ENCODE peak calls at places on chromosome 18, in seven cellular contexts. E is CD8-positive, alpha-beta T cell; W is spleen; Y is BE2C; A is body of pancreas; C is A673; U is cardiac muscle cell. F is an unnamed sample.
A peak's percentile ranks its signal among the peaks of the same experiment; 100 is the strongest.

GRCh38 chr18:62979900-62980299 is 264.6 kb downstream of the PHLPP1 start:
- DNase-seq in U (no peak), E (no peak), Y (no peak), A (no peak), C (no peak), W (peak; percentile 19), F (no peak)

GRCh38 chr18:48563027-48563426 is 24.2 kb downstream of the CTIF start:
- DNase-seq in E (no peak), A (no peak), C (peak; percentile 63), Y (no peak), W (no peak), U (peak; percentile 64), F (peak; percentile 79)

GRCh38 chr18:62659698-62660097 is 55.6 kb upstream of the PHLPP1 start:
- DNase-seq in C (no peak), E (no peak), U (no peak), Y (no peak), W (no peak), A (no peak), F (no peak)

GRCh38 chr18:36265035-36265434 is 32.5 kb upstream of the FHOD3 start:
- DNase-seq in C (no peak), W (no peak), A (no peak), E (no peak), U (peak; percentile 78), Y (no peak), F (no peak)

GRCh38 chr18:47680488-47680887 is 250.0 kb downstream of the SMAD2 start:
- DNase-seq in U (no peak), E (no peak), Y (no peak), C (no peak), A (no peak), W (no peak), F (no peak)

GRCh38 chr18:70415823-70416488 is 127.1 kb downstream of the SOCS6 start:
- DNase-seq in U (no peak), C (no peak), W (no peak), A (no peak), Y (no peak), E (no peak), F (no peak)

GRCh38 chr18:22846088-22846683 is 86.9 kb upstream of the RBBP8 start:
- DNase-seq in E (no peak), U (peak; percentile 60), Y (no peak), C (peak; percentile 77), A (no peak), W (no peak), F (peak; percentile 22)

GRCh38 chr18:77320960-77321559 is 71.4 kb downstream of the GALR1 start:
- DNase-seq in Y (no peak), U (no peak), W (no peak), E (no peak), A (no peak), C (no peak), F (no peak)

GRCh38 chr18:75926811-75927210 is 499.3 kb upstream of the SMIM21 start:
- DNase-seq in U (peak; percentile 1), E (no peak), Y (no peak), A (no peak), C (no peak), W (no peak), F (no peak)

GRCh38 chr18:10912790-10913560 is 236.4 kb downstream of the PIEZO2 start:
- DNase-seq in E (no peak), U (peak; percentile 91), C (no peak), Y (no peak), W (no peak), A (no peak), F (peak; percentile 97)

GRCh38 chr18:74806073-74806472 is 208.4 kb downstream of the ZNF407 start:
- DNase-seq in U (no peak), C (no peak), A (peak; percentile 28), E (no peak), Y (no peak), W (no peak), F (no peak)

GRCh38 chr18:51821610-51822009 is 518.4 kb upstream of the DCC start:
- DNase-seq in C (no peak), U (no peak), W (no peak), A (no peak), Y (no peak), E (no peak), F (no peak)

GRCh38 chr18:13220326-13220991 is 1.9 kb downstream of the LDLRAD4 start:
- DNase-seq in A (no peak), C (no peak), E (no peak), W (no peak), U (no peak), Y (no peak), F (no peak)

GRCh38 chr18:13225261-13225660 is 6.7 kb downstream of the LDLRAD4 start:
- DNase-seq in C (no peak), E (no peak), W (no peak), U (no peak), Y (no peak), A (no peak), F (no peak)

GRCh38 chr18:13221821-13222220 is 3.3 kb downstream of the LDLRAD4 start:
- DNase-seq in Y (peak; percentile 77), E (no peak), U (no peak), W (no peak), A (peak; percentile 48), C (peak; percentile 49), F (no peak)

GRCh38 chr18:13223341-13224148 is 5.0 kb downstream of the LDLRAD4 start:
- DNase-seq in A (no peak), C (no peak), W (no peak), Y (peak; percentile 68), U (no peak), E (no peak), F (no peak)

DNA sequence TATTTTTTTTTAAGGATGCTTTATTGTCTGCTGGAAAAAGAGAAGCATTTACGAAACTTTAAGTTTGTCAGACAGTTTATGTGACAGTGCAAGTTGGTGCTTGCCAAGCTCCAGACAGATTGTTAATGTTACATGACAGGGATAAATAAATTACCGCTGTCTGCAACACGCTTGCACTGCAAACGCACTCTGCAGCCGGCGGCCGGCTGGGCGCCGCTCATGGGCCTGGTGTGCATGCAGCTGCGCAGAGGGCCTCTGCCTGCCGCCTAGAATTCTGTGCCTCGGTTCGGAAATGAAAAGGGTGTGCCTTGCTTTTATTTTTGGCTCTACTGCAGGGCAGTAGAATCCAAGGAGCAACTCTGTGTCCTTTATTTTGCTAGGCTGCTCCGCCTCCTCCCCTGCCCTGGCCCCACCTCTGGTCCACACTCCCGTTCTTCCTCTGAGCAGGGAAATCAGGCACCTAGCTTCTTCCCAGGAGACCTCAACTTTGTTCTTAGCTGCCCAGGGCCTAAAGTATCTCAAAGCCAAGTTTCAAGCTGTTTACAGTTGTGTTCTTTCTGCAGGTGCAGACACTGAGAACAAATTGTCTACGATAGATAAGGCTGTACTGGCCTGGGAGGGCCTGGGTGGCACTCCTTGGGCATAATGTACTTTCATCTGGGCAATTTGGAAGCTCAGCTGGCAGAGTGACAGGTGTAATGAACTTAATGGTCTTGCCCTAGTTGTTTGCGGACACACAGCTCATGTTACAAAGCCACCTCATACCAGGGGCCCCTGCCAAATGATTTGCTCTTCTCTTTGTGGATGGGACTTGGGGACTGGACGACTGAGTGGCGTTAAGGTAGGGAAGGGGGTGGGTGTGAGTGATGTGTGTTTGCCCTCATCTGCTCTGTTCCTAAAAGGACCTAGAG is 4.1 kb downstream of the LDLRAD4 start:
- DNase-seq in A (peak; percentile 40), W (no peak), C (peak; percentile 57), Y (peak; percentile 79), U (no peak), E (no peak), F (no peak)
- H3K36me3 ChIP-seq in A (no peaks in the 10 kb centered on the region), W (no peaks in the 10 kb centered on the region), C (no peaks in the 10 kb centered on the region), Y (no peaks in the 10 kb centered on the region), U (no peaks in the 10 kb centered on the region), E (no peaks in the 10 kb centered on the region), F (no peaks in the 10 kb centered on the region)

DNA sequence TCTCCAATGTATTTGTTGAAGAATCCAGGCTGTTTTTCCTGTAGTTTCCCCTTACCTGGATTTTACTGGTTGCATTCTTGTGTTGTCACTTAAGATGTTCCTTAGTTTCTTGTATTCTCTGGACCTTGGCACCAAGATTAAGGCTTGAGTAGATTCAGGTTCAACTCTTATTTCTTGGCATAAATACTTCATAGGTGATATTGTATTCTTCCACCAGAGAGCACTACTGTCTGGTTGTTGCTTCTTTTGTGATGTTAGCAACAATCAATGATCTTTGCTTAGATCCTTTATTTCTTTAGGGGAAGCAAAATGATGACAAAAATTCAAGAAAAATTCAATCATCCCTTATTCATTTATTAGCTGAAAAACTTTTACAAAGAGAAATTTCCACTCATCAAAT is 211.1 kb downstream of the LOXHD1 start:
- DNase-seq in A (no peak), Y (no peak), U (no peak), C (no peak), W (no peak), E (no peak), F (no peak)
- TF ChIP-seq CTCF in A (no peak), Y (no peak), U (no peak), C (no peak), W (no peak), E (no peak), F (no peak)

GRCh38 chr18:58077329-58077728 is 33.3 kb downstream of the NEDD4L start:
- DNase-seq in Y (no peak), A (no peak), E (no peak), C (no peak), U (no peak), W (no peak), F (no peak)
- H3K36me3 ChIP-seq in Y (no peaks in the 10 kb centered on the region), A (no peaks in the 10 kb centered on the region), E (no peaks in the 10 kb centered on the region), C (no peaks in the 10 kb centered on the region), U (no peaks in the 10 kb centered on the region), W (no peaks in the 10 kb centered on the region), F (no peaks in the 10 kb centered on the region)

GRCh38 chr18:56086176-56086575 is 498.2 kb upstream of the TCF4 start:
- DNase-seq in W (no peak), C (no peak), A (no peak), U (no peak), E (no peak), Y (no peak), F (no peak)

GRCh38 chr18:56085561-56085960 is 497.6 kb upstream of the TCF4 start:
- DNase-seq in Y (no peak), W (no peak), U (peak; percentile 96), C (no peak), E (no peak), A (peak; percentile 12), F (no peak)

GRCh38 chr18:56086786-56087185 is 498.8 kb upstream of the TCF4 start:
- DNase-seq in C (no peak), A (no peak), U (no peak), Y (no peak), E (no peak), W (peak; percentile 64), F (no peak)

GRCh38 chr18:56083889-56084288 is 495.9 kb upstream of the TCF4 start:
- DNase-seq in E (no peak), C (no peak), A (no peak), W (no peak), U (no peak), Y (peak; percentile 40), F (no peak)

DNA sequence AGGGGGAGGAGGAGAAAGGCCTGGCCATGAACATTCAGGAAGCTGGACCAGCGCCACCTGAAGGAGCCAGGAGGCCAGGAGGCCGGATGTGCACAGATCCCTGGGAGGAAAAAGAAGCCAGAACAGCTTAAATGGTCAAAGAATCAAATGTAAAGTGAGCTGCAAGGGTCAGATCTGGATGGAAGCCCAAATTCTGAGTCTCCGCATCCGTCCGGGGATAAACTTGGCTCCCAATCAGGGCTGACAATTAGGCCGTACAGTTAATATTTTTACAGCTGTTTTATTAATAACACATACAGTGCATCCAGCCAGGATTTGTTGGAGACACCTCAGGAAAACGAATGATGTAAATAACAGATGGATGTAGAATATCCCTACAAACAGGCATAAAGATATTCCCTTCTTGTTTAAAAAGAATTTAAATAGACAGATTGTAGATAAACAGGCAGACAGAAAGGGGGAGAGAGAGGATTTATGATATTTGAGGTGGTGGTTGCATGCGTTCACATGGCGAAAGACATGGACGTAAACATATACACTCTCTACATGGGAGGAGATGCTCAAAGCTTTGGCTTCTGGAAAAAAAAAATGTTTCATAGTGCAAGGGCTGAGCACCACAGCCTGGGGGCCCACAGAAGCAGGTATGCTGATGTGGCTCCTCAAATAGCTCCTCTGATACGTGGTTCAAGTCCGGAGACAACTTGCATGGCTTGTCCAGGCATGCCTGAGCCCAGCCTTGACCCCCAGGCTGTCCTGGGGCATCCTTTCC is 495.3 kb upstream of the TCF4 start:
- DNase-seq in E (no peak), W (peak; percentile 59), C (no peak), Y (peak; percentile 61), A (peak; percentile 18), U (peak; percentile 88), F (peak; percentile 99)
- TF ChIP-seq CTCF in E (no peak), W (no peak), C (no peak), Y (no peak), A (no peak), U (peak; percentile 32), F (peak; percentile 24)